ENCODE peak calls at places on chromosomes 4 and X, in eight cellular contexts. L, X, E, D, O, G, S and Q are unnamed samples.

GRCh38 chr4:184389978-184390518 is 84.3 kb downstream of the IRF2 start:
- DNase-seq in L (no peak), X (no peak), E (peak; percentile 55), D (no peak), O (no peak), G (no peak), S (no peak), Q (peak; percentile 46)

GRCh38 chr4:126458993-126459392 is 1144.2 kb downstream of the FAT4 start:
- DNase-seq in L (no peak), X (no peak), E (no peak), D (no peak), O (no peak), G (no peak), S (no peak), Q (no peak)

GRCh38 chrX:106932492-106932923 is 12.3 kb downstream of the CLDN2 start:
- DNase-seq in L (no peak), X (no peak), E (no peak), D (no peak), O (no peak), G (no peak), S (peak; percentile 17), Q (no peak)

GRCh38 chr4:44121210-44121609 is 327.4 kb downstream of the KCTD8 start:
- DNase-seq in L (no peak), X (no peak), E (no peak), D (no peak), O (no peak), G (no peak), S (no peak), Q (no peak)

GRCh38 chr4:187562345-187562744 is 433.2 kb upstream of the ZFP42 start:
- DNase-seq in L (no peak), X (no peak), E (no peak), D (no peak), O (no peak), G (no peak), S (no peak), Q (no peak)

GRCh38 chr4:121951570-121952110 is at the start of gene TRPC3:
- DNase-seq in L (no peak), X (peak; percentile 48), E (peak; percentile 51), D (no peak), O (peak; percentile 26), G (no peak), S (peak; percentile 71), Q (peak; percentile 72)

GRCh38 chrX:20995829-20996228 is 378.4 kb upstream of the CNKSR2 start:
- DNase-seq in L (no peak), X (no peak), E (no peak), D (no peak), O (no peak), G (no peak), S (no peak), Q (no peak)

GRCh38 chr4:77045490-77045889 is 30.3 kb downstream of the CCNI start:
- DNase-seq in L (peak; percentile 20), X (no peak), E (no peak), D (no peak), O (no peak), G (no peak), S (peak; percentile 23), Q (peak; percentile 50)

GRCh38 chr4:158239196-158239595 is 28.9 kb downstream of the TMEM144 start:
- DNase-seq in L (no peak), X (no peak), E (no peak), D (no peak), O (no peak), G (no peak), S (no peak), Q (no peak)

GRCh38 chrX:109040057-109040456 is 303.7 kb upstream of the IRS4 start:
- DNase-seq in L (no peak), X (no peak), E (peak; percentile 27), D (no peak), O (no peak), G (no peak), S (no peak), Q (peak; percentile 2)

GRCh38 chrX:34655496-34656258 is 1.4 kb downstream of the TMEM47 start:
- DNase-seq in L (no peak), X (no peak), E (no peak), D (no peak), O (no peak), G (no peak), S (peak; percentile 27), Q (peak; percentile 21)

GRCh38 chr4:25970691-25971427 is 56.8 kb downstream of the SMIM20 start:
- DNase-seq in L (no peak), X (peak; percentile 37), E (no peak), D (peak; percentile 37), O (no peak), G (no peak), S (no peak), Q (peak; percentile 48)

GRCh38 chrX:50635811-50636365 is 165.3 kb upstream of the DGKK start:
- DNase-seq in L (no peak), X (no peak), E (no peak), D (no peak), O (no peak), G (no peak), S (no peak), Q (no peak)

GRCh38 chr4:3472411-3473141 is 9.5 kb downstream of the DOK7 start:
- DNase-seq in L (no peak), X (peak; percentile 5), E (no peak), D (no peak), O (no peak), G (peak; percentile 42), S (no peak), Q (no peak)

GRCh38 chr4:8532245-8532781 is 47.9 kb upstream of the GPR78 start:
- DNase-seq in L (no peak), X (no peak), E (no peak), D (no peak), O (no peak), G (no peak), S (no peak), Q (peak; percentile 66)

GRCh38 chrX:114532093-114532805 is 51.6 kb upstream of the HTR2C start:
- DNase-seq in L (no peak), X (no peak), E (no peak), D (no peak), O (no peak), G (no peak), S (no peak), Q (no peak)

GRCh38 chrX:11533211-11533651 is 132.5 kb downstream of the ARHGAP6 start:
- DNase-seq in L (peak; percentile 68), X (no peak), E (peak; percentile 18), D (no peak), O (peak; percentile 73), G (peak; percentile 30), S (peak; percentile 71), Q (peak; percentile 79)

GRCh38 chrX:39627257-39627656 is 470.5 kb downstream of the BCOR start:
- DNase-seq in L (no peak), X (no peak), E (no peak), D (no peak), O (no peak), G (no peak), S (no peak), Q (no peak)

GRCh38 chrX:38675856-38676255 is 114.5 kb downstream of the TSPAN7 start:
- DNase-seq in L (no peak), X (no peak), E (no peak), D (no peak), O (peak; percentile 25), G (no peak), S (no peak), Q (no peak)